ENCODE peak calls at places on chromosomes 1 and 21, in ten cellular contexts. K is heart left ventricle, N is pancreas, U is sigmoid colon, F is cardiac muscle cell, G is brain microvascular endothelial cell, C is keratinocyte, V is ovary, M is ascending aorta, D is GM23248. E is an unnamed sample.

GRCh38 chr1:13832100-13832499 is 132.1 kb downstream of the PRDM2 start:
- DNase-seq in M (no peak), F (no peak), G (no peak), U (no peak), V (no peak), N (no peak), K (no peak), C (no peak), D (no peak), E (no peak)

GRCh38 chr1:116571215-116571919 is 541 bp upstream of the CD58 start:
- DNase-seq in M (no peak), N (no peak), V (no peak), F (no peak), G (no peak), D (peak), U (no peak), K (no peak), C (no peak), E (no peak)

GRCh38 chr1:189141056-189141455 is 1336.6 kb downstream of the BRINP3 start:
- DNase-seq in V (no peak), G (no peak), N (no peak), M (no peak), D (no peak), C (no peak), F (no peak), U (no peak), K (no peak), E (no peak)

GRCh38 chr1:115060501-115060900 is 28.8 kb downstream of the TSPAN2 start:
- DNase-seq in K (no peak), F (no peak), D (no peak), M (no peak), N (no peak), U (no peak), C (no peak), V (no peak), G (no peak), E (no peak)

GRCh38 chr1:242530761-242531160 is 6.3 kb upstream of the PLD5 start:
- DNase-seq in N (no peak), U (no peak), F (no peak), V (no peak), D (peak), M (no peak), K (no peak), G (no peak), C (peak), E (no peak)

GRCh38 chr21:37665230-37666024 is 250.8 kb downstream of the KCNJ6 start:
- DNase-seq in F (no peak), M (no peak), N (no peak), K (no peak), V (no peak), U (no peak), G (no peak), D (peak), C (no peak), E (no peak)

GRCh38 chr1:200150721-200151120 is 123.2 kb downstream of the NR5A2 start:
- DNase-seq in G (peak), K (no peak), F (no peak), M (no peak), V (no peak), U (no peak), C (no peak), D (peak), N (no peak), E (no peak)

GRCh38 chr1:83857108-83857507 is 141.8 kb downstream of the TTLL7 start:
- DNase-seq in M (no peak), N (no peak), G (no peak), F (peak), V (no peak), D (peak), C (no peak), K (no peak), U (no peak), E (no peak)

GRCh38 chr21:28822882-28823335 is 169.8 kb downstream of the LTN1 start:
- DNase-seq in K (no peak), U (no peak), N (no peak), C (no peak), D (peak), M (no peak), F (no peak), V (no peak), G (no peak), E (no peak)

GRCh38 chr1:201916649-201917249 is 28.1 kb downstream of the SHISA4 start:
- DNase-seq in G (peak), N (peak), D (peak), F (peak), C (no peak), U (peak), M (peak), K (peak), V (peak), E (no peak)

GRCh38 chr1:1170215-1170890 is 3.3 kb upstream of the TTLL10 start:
- DNase-seq in V (no peak), D (no peak), K (no peak), G (no peak), M (no peak), N (no peak), C (no peak), U (no peak), F (no peak), E (no peak)

GRCh38 chr1:191572479-191572878 is 585.8 kb upstream of the RGS18 start:
- DNase-seq in G (no peak), C (no peak), N (no peak), U (no peak), V (no peak), M (no peak), K (no peak), D (no peak), F (no peak), E (no peak)

GRCh38 chr1:54257876-54258275 is 57.9 kb downstream of the MRPL37 start:
- DNase-seq in M (no peak), F (no peak), G (no peak), V (no peak), U (no peak), C (no peak), D (no peak), N (no peak), K (no peak), E (no peak)
- H3K27ac ChIP-seq in M (no peak), F (no peak), G (no peak), V (no peak), U (no peak), C (no peak), D (no peak), N (no peak), K (no peak), E (no peak)

DNA sequence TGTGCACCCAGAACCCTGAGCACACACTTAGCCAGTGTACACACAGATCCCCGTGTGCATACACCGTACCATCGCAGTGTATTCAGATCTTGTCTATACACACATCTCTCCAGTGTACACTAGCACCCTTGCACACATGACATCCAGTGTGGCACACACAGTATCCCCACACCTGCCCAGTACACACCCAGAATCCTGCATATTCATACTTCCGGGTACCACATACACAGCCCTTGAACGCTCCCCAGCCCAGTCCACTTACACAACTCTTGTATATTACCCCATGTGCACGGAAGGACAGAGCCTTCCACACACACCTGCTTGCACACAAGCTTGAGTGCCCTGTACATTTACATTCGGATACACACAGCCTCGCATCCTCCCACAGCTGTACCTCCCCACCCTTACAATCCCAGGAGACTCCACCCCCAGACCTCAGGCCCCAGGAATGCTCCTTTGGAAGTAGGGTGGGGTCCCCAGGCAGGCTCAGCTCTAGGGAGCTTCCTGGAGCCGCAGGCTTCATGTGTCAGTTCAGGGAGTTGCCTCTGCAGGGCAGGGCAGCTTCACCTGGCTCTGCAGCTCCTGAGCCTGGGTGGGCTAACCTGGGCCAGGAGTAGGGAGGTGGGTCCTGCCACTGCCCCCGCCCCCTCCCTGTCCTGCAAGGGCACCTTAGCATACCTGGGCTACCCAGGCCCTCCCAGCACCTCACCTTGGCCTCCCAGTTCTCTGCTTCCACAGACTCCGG is 46.2 kb downstream of the AHDC1 start:
- DNase-seq in M (no peak), F (no peak), C (peak), V (peak), D (no peak), N (no peak), K (no peak), G (no peak), U (peak), E (no peak)
- H3K27ac ChIP-seq in M (peak), F (peak), C (peak), V (no peak), D (peak), N (peak), K (peak), G (no peak), U (peak), E (peak)

GRCh38 chr1:25338188-25338981 is at the start of gene TMEM50A:
- DNase-seq in U (peak), D (peak), C (no peak), V (peak), F (peak), M (peak), G (peak), N (peak), K (peak), E (peak)

GRCh38 chr1:25341746-25342145 is 3.6 kb downstream of the TMEM50A start:
- DNase-seq in K (no peak), M (no peak), F (no peak), C (no peak), V (no peak), U (no peak), D (no peak), G (no peak), N (no peak), E (no peak)

GRCh38 chr1:25342846-25343245 is 4.7 kb downstream of the TMEM50A start:
- DNase-seq in U (no peak), M (no peak), N (no peak), C (no peak), G (no peak), F (no peak), D (peak), V (no peak), K (no peak), E (no peak)

GRCh38 chr1:25347556-25347955 is 9.4 kb downstream of the TMEM50A start:
- DNase-seq in D (no peak), U (no peak), V (no peak), K (no peak), C (no peak), N (no peak), F (no peak), M (no peak), G (no peak), E (no peak)

DNA sequence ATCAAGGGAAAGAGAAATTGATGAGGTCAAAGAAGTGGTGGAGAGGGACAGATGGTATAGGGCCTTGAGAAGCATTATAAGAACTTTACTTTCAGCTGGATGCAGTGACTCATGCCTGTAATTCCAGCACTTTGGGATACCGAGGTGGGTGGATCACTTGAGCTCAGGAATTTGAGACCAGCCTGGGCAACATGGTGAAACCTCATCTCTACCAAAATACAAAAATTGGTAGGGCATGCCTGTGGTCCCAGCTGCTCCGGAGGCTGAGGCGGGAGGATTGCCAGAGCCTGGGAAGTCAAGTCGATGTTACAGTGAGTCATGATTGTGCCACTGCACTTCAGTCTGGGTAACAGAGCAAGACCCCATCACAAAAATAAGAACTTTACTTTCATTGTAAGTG is 5.7 kb downstream of the TMEM50A start:
- DNase-seq in U (no peak), V (no peak), G (peak), N (no peak), M (no peak), K (no peak), C (peak), D (peak), F (no peak), E (no peak)
- H3K27ac ChIP-seq in U (no peak), V (no peak), G (peak), N (no peak), M (no peak), K (no peak), C (peak), D (peak), F (no peak), E (no peak)

DNA sequence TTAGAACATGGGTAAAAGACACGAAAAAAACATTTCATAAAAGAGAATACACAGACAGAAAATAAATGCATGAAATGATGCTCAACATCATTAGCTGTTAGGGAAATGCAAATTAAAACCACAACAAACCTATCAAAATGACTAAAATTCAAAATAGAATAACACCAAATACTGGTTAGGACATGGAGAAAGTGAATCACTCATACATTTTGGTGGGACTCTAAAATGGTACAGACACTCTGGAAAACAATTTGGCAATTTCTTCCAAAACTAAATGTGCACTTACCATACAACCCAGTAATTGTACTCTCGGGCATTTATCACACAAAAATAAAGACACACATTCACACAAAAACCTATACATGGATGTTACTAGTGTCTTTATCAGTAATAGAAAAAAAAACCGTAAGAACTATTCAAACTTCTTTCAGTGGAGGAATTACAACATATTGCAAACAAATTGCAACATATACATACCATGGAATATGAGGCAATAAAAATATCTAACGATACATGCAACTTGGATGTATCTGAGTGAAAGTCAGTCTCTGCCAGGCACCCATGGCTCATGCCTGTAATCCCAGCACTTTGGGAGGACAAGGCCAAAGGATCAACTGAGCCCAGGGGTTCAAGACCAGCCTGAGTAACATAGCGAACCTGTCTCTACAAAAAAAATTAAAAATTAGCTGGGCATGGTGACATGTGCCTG is 19.7 kb downstream of the HSF2BP start:
- DNase-seq in M (no peak), C (peak), N (no peak), K (no peak), F (no peak), D (peak), U (no peak), G (no peak), V (no peak), E (no peak)
- H3K27ac ChIP-seq in M (no peak), C (peak), N (no peak), K (no peak), F (no peak), D (peak), U (no peak), G (peak), V (no peak), E (no peak)

GRCh38 chr1:37484325-37485051 is 10.1 kb downstream of the ZC3H12A start:
- DNase-seq in C (no peak), F (no peak), K (no peak), N (peak), V (no peak), G (no peak), M (no peak), D (no peak), U (no peak), E (no peak)
- H3K27ac ChIP-seq in C (peak), F (no peak), K (no peak), N (peak), V (no peak), G (no peak), M (peak), D (no peak), U (peak), E (no peak)

GRCh38 chr1:8115031-8115768 is 89.1 kb upstream of the ERRFI1 start:
- DNase-seq in V (no peak), M (no peak), K (no peak), F (no peak), D (no peak), C (no peak), U (no peak), N (no peak), G (no peak), E (no peak)
- H3K27ac ChIP-seq in V (no peak), M (peak), K (peak), F (no peak), D (no peak), C (no peak), U (peak), N (no peak), G (no peak), E (no peak)

DNA sequence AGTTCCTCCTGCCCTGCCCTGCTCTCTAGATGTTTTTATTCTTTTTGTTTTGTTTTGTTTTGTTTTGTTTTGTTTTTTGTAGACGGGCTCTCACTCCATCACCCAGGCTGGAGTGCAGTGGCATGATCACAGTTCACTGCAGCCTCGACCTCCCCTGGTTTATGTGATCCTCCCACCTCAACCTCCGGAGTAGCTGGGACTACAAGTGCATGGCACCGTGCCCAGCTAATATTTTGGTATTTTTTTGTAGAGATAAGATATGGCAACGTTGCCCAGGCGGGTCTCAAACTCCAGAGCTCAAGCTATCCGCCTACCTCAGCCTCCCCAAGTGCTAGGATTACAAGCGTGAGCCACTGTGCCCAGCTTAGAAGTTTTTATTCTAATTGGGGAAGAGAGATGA is 13.3 kb upstream of the TP53BP2 start:
- DNase-seq in G (no peak), K (no peak), U (no peak), C (no peak), F (no peak), M (no peak), N (no peak), V (no peak), D (no peak), E (no peak)
- H3K27ac ChIP-seq in G (no peak), K (no peak), U (no peak), C (no peak), F (no peak), M (no peak), N (no peak), V (no peak), D (no peak), E (no peak)

DNA sequence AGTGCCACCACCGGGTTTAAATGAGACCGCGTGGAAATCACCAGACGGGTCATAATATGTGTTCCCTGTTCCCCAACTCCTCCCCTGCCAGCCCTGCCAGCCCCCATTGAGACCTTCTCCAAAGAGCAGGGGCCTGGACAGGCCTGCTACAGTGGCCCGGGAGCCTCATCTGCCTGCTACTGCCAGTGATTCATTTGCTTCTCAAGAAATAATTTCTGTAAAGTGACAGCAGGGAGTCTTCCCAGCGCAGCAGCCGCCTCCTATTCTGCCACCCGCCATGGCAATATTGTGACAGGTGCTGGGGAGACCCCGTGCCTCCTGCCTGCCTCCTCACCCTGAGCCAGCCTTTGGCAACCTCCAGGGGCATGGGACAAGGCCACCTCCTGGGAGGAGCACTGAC is 8.9 kb downstream of the IFFO2 start:
- DNase-seq in D (peak), C (no peak), F (no peak), M (no peak), U (no peak), K (no peak), G (no peak), V (no peak), N (no peak), E (no peak)
- H3K27ac ChIP-seq in D (peak), C (peak), F (peak), M (peak), U (peak), K (no peak), G (no peak), V (no peak), N (peak), E (peak)

E was measured in substantia nigra.